ENCODE peak calls at places on chromosomes 7 and 10, in five cellular contexts. H is fibroblast of the aortic adventitia; Y is CD4-positive, alpha-beta memory T cell; R is omental fat pad; W is stimulated activated CD8-positive, alpha-beta memory T cell treated with anti-CD3 and anti-CD28 coated beads, Interleukin-7, amount 100 ng/mL, for 48 hours. J is an unnamed sample.

GRCh38 chr7:134740364-134740763 is 39.1 kb upstream of the CALD1 start:
- DNase-seq in Y (no peak), R (no peak), W (no peak), H (no peak), J (no peak)

GRCh38 chr7:25359471-25360059 is 131.3 kb upstream of the NPVF start:
- DNase-seq in Y (no peak), R (no peak), W (no peak), H (no peak), J (peak)

GRCh38 chr7:116547347-116547746 is 22.5 kb downstream of the CAV1 start:
- DNase-seq in W (no peak), H (peak), R (no peak), Y (no peak), J (no peak)

GRCh38 chr10:30697806-30698205 is 68.3 kb upstream of the LYZL2 start:
- DNase-seq in Y (no peak), R (no peak), H (no peak), W (peak), J (no peak)

GRCh38 chr7:122887198-122887597 is 938 bp upstream of the CADPS2 start:
- DNase-seq in H (peak), R (peak), W (no peak), Y (no peak), J (peak)

GRCh38 chr10:15365690-15366089 is 5.4 kb downstream of the FAM171A1 start:
- DNase-seq in W (no peak), R (no peak), Y (no peak), H (no peak), J (no peak)

GRCh38 chr10:12448729-12449391 is 99.5 kb downstream of the CAMK1D start:
- DNase-seq in W (peak), Y (peak), H (peak), R (no peak), J (no peak)

GRCh38 chr10:6504296-6504695 is 75.8 kb downstream of the PRKCQ start:
- DNase-seq in H (no peak), R (no peak), W (no peak), Y (no peak), J (no peak)

GRCh38 chr7:84092207-84092606 is 102.4 kb downstream of the SEMA3A start:
- DNase-seq in W (no peak), R (no peak), H (no peak), Y (no peak), J (no peak)

GRCh38 chr7:44324204-44325126 is 929 bp downstream of the CAMK2B start:
- DNase-seq in R (no peak), W (no peak), Y (no peak), H (no peak), J (no peak)

GRCh38 chr7:142855756-142856564 is 1.1 kb downstream of the EPHB6 start:
- DNase-seq in Y (no peak), W (no peak), H (peak), R (no peak), J (no peak)

GRCh38 chr7:37052673-37053072 is 328.4 kb upstream of the AOAH start:
- DNase-seq in W (no peak), Y (no peak), R (no peak), H (peak), J (no peak)

GRCh38 chr7:101173752-101174244 is 6.3 kb downstream of the NAT16 start:
- DNase-seq in Y (peak), R (no peak), H (no peak), W (peak), J (peak)

GRCh38 chr7:95772771-95773581 is 622 bp downstream of the DYNC1I1 start:
- DNase-seq in R (no peak), W (no peak), Y (no peak), H (peak), J (peak)

GRCh38 chr7:151428393-151429231 is 11.3 kb downstream of the CRYGN start:
- DNase-seq in Y (no peak), H (peak), R (no peak), W (no peak), J (no peak)

GRCh38 chr7:24982917-24983316 is 2.9 kb upstream of the OSBPL3 start:
- DNase-seq in W (no peak), R (no peak), H (no peak), Y (no peak), J (no peak)

GRCh38 chr7:100590077-100590737 is 4.1 kb downstream of the FBXO24 start:
- DNase-seq in H (no peak), Y (no peak), R (no peak), W (no peak), J (no peak)

GRCh38 chr10:43871004-43871439 is 222.3 kb upstream of the ZNF32 start:
- DNase-seq in H (no peak), Y (no peak), W (no peak), R (no peak), J (no peak)

GRCh38 chr10:77229704-77230103 is 407.9 kb downstream of the KCNMA1 start:
- DNase-seq in Y (no peak), H (no peak), W (no peak), R (no peak), J (no peak)

GRCh38 chr7:135151162-135151932 is 3.5 kb downstream of the TMEM140 start:
- DNase-seq in R (no peak), W (no peak), Y (no peak), H (no peak), J (no peak)

GRCh38 chr10:69645751-69646687 is 16.0 kb downstream of the FAM241B start:
- DNase-seq in W (no peak), Y (no peak), H (no peak), R (no peak), J (no peak)

GRCh38 chr7:95908499-95908898 is 136.1 kb downstream of the DYNC1I1 start:
- DNase-seq in Y (no peak), H (no peak), R (no peak), W (no peak), J (no peak)

GRCh38 chr10:70479626-70480253 is 1.2 kb downstream of the PALD1 start:
- DNase-seq in R (no peak), W (no peak), H (no peak), Y (no peak), J (no peak)

GRCh38 chr7:148697256-148697841 is 1.4 kb upstream of the CUL1 start:
- DNase-seq in R (no peak), Y (peak), H (peak), W (peak), J (no peak)

GRCh38 chr7:95993420-95993819 is 221.1 kb downstream of the DYNC1I1 start:
- DNase-seq in W (no peak), H (no peak), Y (no peak), R (no peak), J (no peak)

GRCh38 chr10:92756233-92757065 is 66.7 kb downstream of the HHEX start:
- DNase-seq in R (no peak), W (no peak), H (peak), Y (no peak), J (peak)

GRCh38 chr7:74351836-74352235 is 62.6 kb downstream of the CLIP2 start:
- DNase-seq in R (no peak), W (no peak), H (no peak), Y (no peak), J (no peak)

GRCh38 chr7:41175435-41175834 is 527.5 kb downstream of the INHBA start:
- DNase-seq in Y (no peak), R (no peak), W (no peak), H (no peak), J (no peak)

GRCh38 chr7:16803881-16804673 is 722 bp downstream of the AGR2 start:
- DNase-seq in H (no peak), R (no peak), Y (no peak), W (no peak), J (peak)

GRCh38 chr10:5532231-5532605 is 7.5 kb downstream of the CALML3 start:
- DNase-seq in R (no peak), W (no peak), Y (no peak), H (no peak), J (no peak)

GRCh38 chr7:93923291-93923690 is 1.8 kb downstream of the GNG11 start:
- DNase-seq in H (peak), R (no peak), W (no peak), Y (no peak), J (no peak)

GRCh38 chr10:119680050-119680449 is 28.9 kb downstream of the BAG3 start:
- DNase-seq in H (peak), Y (no peak), R (no peak), W (no peak), J (no peak)

GRCh38 chr7:155218276-155219153 is 79.2 kb upstream of the INSIG1 start:
- DNase-seq in Y (no peak), W (no peak), R (no peak), H (no peak), J (no peak)

GRCh38 chr7:34758111-34758601 is 100.1 kb downstream of the NPSR1 start:
- DNase-seq in W (no peak), Y (no peak), R (no peak), H (no peak), J (no peak)

GRCh38 chr10:103480521-103480920 is 1.5 kb upstream of the CALHM3 start:
- DNase-seq in Y (no peak), R (no peak), H (peak), W (no peak), J (no peak)

GRCh38 chr7:10789170-10789569 is 184.5 kb upstream of the PHF14 start:
- DNase-seq in R (no peak), Y (no peak), H (no peak), W (no peak), J (no peak)

GRCh38 chr7:131530137-131530536 is 26.3 kb downstream of the PODXL start:
- DNase-seq in W (no peak), Y (no peak), H (no peak), R (no peak), J (no peak)

GRCh38 chr7:47507514-47507913 is 74.4 kb downstream of the TNS3 start:
- DNase-seq in Y (no peak), W (no peak), R (no peak), H (no peak), J (no peak)

GRCh38 chr10:59844436-59844835 is 61.9 kb downstream of the CCDC6 start:
- DNase-seq in R (no peak), W (no peak), H (no peak), Y (no peak), J (no peak)

J was measured in DMS153.